ENCODE peak calls at places on chromosome 18, in eight cellular contexts. O, V, H, A, E, F, N and I are unnamed samples.

GRCh38 chr18:63162271-63163014 is 157.1 kb downstream of the BCL2 start:
- DNase-seq in O (no peak), V (peak), H (peak), A (peak), E (no peak), F (peak), N (peak), I (peak)

GRCh38 chr18:12401881-12402280 is 5.8 kb upstream of the PRELID3A start:
- DNase-seq in O (no peak), V (no peak), H (peak), A (no peak), E (no peak), F (no peak), N (no peak), I (no peak)

GRCh38 chr18:4430836-4431235 is 24.3 kb downstream of the DLGAP1 start:
- DNase-seq in O (no peak), V (no peak), H (no peak), A (no peak), E (no peak), F (no peak), N (no peak), I (no peak)

GRCh38 chr18:68991281-68991680 is 193.4 kb downstream of the CCDC102B start:
- DNase-seq in O (no peak), V (peak), H (no peak), A (peak), E (no peak), F (no peak), N (peak), I (peak)

GRCh38 chr18:59631583-59632181 is 65.5 kb downstream of the CCBE1 start:
- DNase-seq in O (no peak), V (peak), H (no peak), A (peak), E (no peak), F (no peak), N (peak), I (peak)

GRCh38 chr18:3347286-3347803 is 85.4 kb downstream of the MYL12B start:
- DNase-seq in O (no peak), V (no peak), H (no peak), A (no peak), E (no peak), F (no peak), N (no peak), I (no peak)

GRCh38 chr18:543447-543846 is 36.7 kb upstream of the CETN1 start:
- DNase-seq in O (no peak), V (no peak), H (no peak), A (no peak), E (no peak), F (no peak), N (no peak), I (no peak)

GRCh38 chr18:45841060-45841764 is 15.7 kb downstream of the SIGLEC15 start:
- DNase-seq in O (no peak), V (no peak), H (peak), A (no peak), E (no peak), F (no peak), N (no peak), I (no peak)

GRCh38 chr18:62898359-62898758 is 183.0 kb downstream of the PHLPP1 start:
- DNase-seq in O (no peak), V (no peak), H (no peak), A (no peak), E (no peak), F (no peak), N (no peak), I (no peak)

GRCh38 chr18:25533088-25533676 is 181.2 kb upstream of the ZNF521 start:
- DNase-seq in O (no peak), V (no peak), H (no peak), A (peak), E (no peak), F (no peak), N (no peak), I (no peak)

GRCh38 chr18:53991202-53991601 is 233.3 kb downstream of the MBD2 start:
- DNase-seq in O (no peak), V (peak), H (no peak), A (peak), E (no peak), F (no peak), N (peak), I (peak)